ENCODE peak calls at places on chromosomes 4 and X, in four cellular contexts. P is activated naive CD8-positive, alpha-beta T cell treated with anti-CD3 and anti-CD28 coated beads for 36 hours; V is LoVo; T is RWPE2. C is an unnamed sample.

GRCh38 chr4:19473569-19473968 is 778.1 kb upstream of the SLIT2 start:
- DNase-seq in P (no peak), V (no peak), T (no peak), C (no peak)

GRCh38 chr4:128286474-128287158 is 997 bp downstream of the PGRMC2 start:
- DNase-seq in P (peak), V (peak), T (no peak), C (peak)

GRCh38 chrX:115952417-115953092 is 218.0 kb upstream of the AGTR2 start:
- DNase-seq in P (no peak), V (no peak), T (no peak), C (no peak)

GRCh38 chr4:89836897-89837384 is at the start of gene SNCA:
- DNase-seq in P (peak), V (no peak), T (peak), C (peak)

GRCh38 chr4:169231647-169232262 is 39.0 kb downstream of the SH3RF1 start:
- DNase-seq in P (no peak), V (no peak), T (no peak), C (peak)

GRCh38 chr4:36043901-36044300 is 200.4 kb downstream of the ARAP2 start:
- DNase-seq in P (no peak), V (no peak), T (no peak), C (peak)

GRCh38 chrX:7552758-7553157 is 290.2 kb upstream of the VCX start:
- DNase-seq in P (no peak), V (no peak), T (no peak), C (no peak)

GRCh38 chr4:71237626-71238025 is 101.2 kb upstream of the SLC4A4 start:
- DNase-seq in P (no peak), V (no peak), T (no peak), C (no peak)

GRCh38 chrX:135391734-135392133 is 30.0 kb upstream of the SMIM10L2A start:
- DNase-seq in P (no peak), V (no peak), T (no peak), C (no peak)

GRCh38 chr4:17997129-17997528 is 24.4 kb downstream of the LCORL start:
- DNase-seq in P (no peak), V (no peak), T (no peak), C (peak)

GRCh38 chr4:167713756-167714155 is 378.6 kb upstream of the ANXA10 start:
- DNase-seq in P (no peak), V (no peak), T (no peak), C (peak)

GRCh38 chrX:3268804-3269203 is 77.6 kb downstream of the MXRA5 start:
- DNase-seq in P (no peak), V (no peak), T (no peak), C (peak)

GRCh38 chrX:70432936-70433847 is 10.1 kb downstream of the GDPD2 start:
- DNase-seq in P (no peak), V (no peak), T (no peak), C (no peak)

GRCh38 chr4:159443975-159444374 is 341.1 kb downstream of the RAPGEF2 start:
- DNase-seq in P (no peak), V (no peak), T (no peak), C (no peak)

GRCh38 chr4:169412046-169412445 is 141.3 kb upstream of the SH3RF1 start:
- DNase-seq in P (no peak), V (no peak), T (no peak), C (peak)

GRCh38 chr4:121308328-121308663 is 72.5 kb downstream of the QRFPR start:
- DNase-seq in P (no peak), V (no peak), T (no peak), C (peak)

GRCh38 chr4:107279729-107280128 is 243.6 kb upstream of the DKK2 start:
- DNase-seq in P (no peak), V (no peak), T (no peak), C (peak)

GRCh38 chrX:149198980-149199732 is 305.9 kb downstream of the IDS start:
- DNase-seq in P (peak), V (no peak), T (no peak), C (no peak)

GRCh38 chr4:160403066-160403465 is 1300.2 kb downstream of the RAPGEF2 start:
- DNase-seq in P (no peak), V (no peak), T (no peak), C (no peak)

GRCh38 chr4:40454816-40455215 is 119.7 kb downstream of the CHRNA9 start:
- DNase-seq in P (no peak), V (no peak), T (no peak), C (no peak)

GRCh38 chr4:119016636-119017035 is 119.0 kb upstream of the MYOZ2 start:
- DNase-seq in P (no peak), V (no peak), T (no peak), C (no peak)

GRCh38 chr4:78552398-78553396 is 1.1 kb downstream of the ANXA3 start:
- DNase-seq in P (no peak), V (peak), T (peak), C (peak)

GRCh38 chr4:159105063-159105414 is 2.2 kb downstream of the RAPGEF2 start:
- DNase-seq in P (no peak), V (no peak), T (no peak), C (peak)

GRCh38 chrX:66015906-66016689 is 23.8 kb downstream of the VSIG4 start:
- DNase-seq in P (no peak), V (no peak), T (no peak), C (no peak)

GRCh38 chr4:148376151-148376550 is 66.1 kb downstream of the NR3C2 start:
- DNase-seq in P (no peak), V (peak), T (no peak), C (peak)

C was measured in bronchial epithelial cell.